ENCODE peak calls at places on chromosomes 6 and 20, in eight cellular contexts. One of them, this sample, is unnamed.

GRCh38 chr6:132418566-132418965 is 17.3 kb upstream of the MOXD1 start:
- DNase-seq in right cardiac atrium: no peak
- DNase-seq in HCT116: no peak
- DNase-seq in AG20443: peak
- DNase-seq in stimulated activated CD8-positive, alpha-beta memory T cell treated with anti-CD3 and anti-CD28 coated beads, Interleukin-15, amount 100 ng/mL, for 24 hours: no peak
- DNase-seq in hippocampal formation: no peak
- DNase-seq in progenitor cell of endocrine pancreas: no peak
- DNase-seq in T-helper 2 cell: no peak
- DNase-seq in this sample: no peak

GRCh38 chr20:3407426-3408250 is at the start of gene DNAAF9:
- DNase-seq in right cardiac atrium: peak
- DNase-seq in HCT116: peak
- DNase-seq in AG20443: peak
- DNase-seq in stimulated activated CD8-positive, alpha-beta memory T cell treated with anti-CD3 and anti-CD28 coated beads, Interleukin-15, amount 100 ng/mL, for 24 hours: peak
- DNase-seq in hippocampal formation: peak
- DNase-seq in progenitor cell of endocrine pancreas: peak
- DNase-seq in T-helper 2 cell: peak
- DNase-seq in this sample: peak

GRCh38 chr20:11012975-11013374 is 339.2 kb upstream of the JAG1 start:
- DNase-seq in right cardiac atrium: no peak
- DNase-seq in HCT116: no peak
- DNase-seq in AG20443: peak
- DNase-seq in stimulated activated CD8-positive, alpha-beta memory T cell treated with anti-CD3 and anti-CD28 coated beads, Interleukin-15, amount 100 ng/mL, for 24 hours: no peak
- DNase-seq in hippocampal formation: no peak
- DNase-seq in progenitor cell of endocrine pancreas: no peak
- DNase-seq in T-helper 2 cell: no peak
- DNase-seq in this sample: no peak

GRCh38 chr6:41182069-41183034 is 18.6 kb downstream of the TREML2 start:
- DNase-seq in right cardiac atrium: no peak
- DNase-seq in HCT116: peak
- DNase-seq in AG20443: peak
- DNase-seq in stimulated activated CD8-positive, alpha-beta memory T cell treated with anti-CD3 and anti-CD28 coated beads, Interleukin-15, amount 100 ng/mL, for 24 hours: no peak
- DNase-seq in hippocampal formation: no peak
- DNase-seq in progenitor cell of endocrine pancreas: no peak
- DNase-seq in T-helper 2 cell: peak
- DNase-seq in this sample: peak

GRCh38 chr6:30720738-30721197 is 616 bp downstream of the TUBB start:
- DNase-seq in right cardiac atrium: peak
- DNase-seq in HCT116: no peak
- DNase-seq in AG20443: peak
- DNase-seq in stimulated activated CD8-positive, alpha-beta memory T cell treated with anti-CD3 and anti-CD28 coated beads, Interleukin-15, amount 100 ng/mL, for 24 hours: no peak
- DNase-seq in hippocampal formation: no peak
- DNase-seq in progenitor cell of endocrine pancreas: peak
- DNase-seq in T-helper 2 cell: peak
- DNase-seq in this sample: peak

GRCh38 chr20:46928580-46929132 is 34.0 kb downstream of the EYA2 start:
- DNase-seq in right cardiac atrium: peak
- DNase-seq in HCT116: no peak
- DNase-seq in AG20443: peak
- DNase-seq in stimulated activated CD8-positive, alpha-beta memory T cell treated with anti-CD3 and anti-CD28 coated beads, Interleukin-15, amount 100 ng/mL, for 24 hours: no peak
- DNase-seq in hippocampal formation: peak
- DNase-seq in progenitor cell of endocrine pancreas: no peak
- DNase-seq in T-helper 2 cell: no peak
- DNase-seq in this sample: peak

GRCh38 chr6:73637404-73637803 is 16.4 kb downstream of the SLC17A5 start:
- DNase-seq in right cardiac atrium: no peak
- DNase-seq in HCT116: no peak
- DNase-seq in AG20443: no peak
- DNase-seq in stimulated activated CD8-positive, alpha-beta memory T cell treated with anti-CD3 and anti-CD28 coated beads, Interleukin-15, amount 100 ng/mL, for 24 hours: no peak
- DNase-seq in hippocampal formation: no peak
- DNase-seq in progenitor cell of endocrine pancreas: no peak
- DNase-seq in T-helper 2 cell: no peak
- DNase-seq in this sample: no peak

GRCh38 chr6:37289931-37290330 is 32.0 kb upstream of the TMEM217 start:
- DNase-seq in right cardiac atrium: no peak
- DNase-seq in HCT116: no peak
- DNase-seq in AG20443: no peak
- DNase-seq in stimulated activated CD8-positive, alpha-beta memory T cell treated with anti-CD3 and anti-CD28 coated beads, Interleukin-15, amount 100 ng/mL, for 24 hours: no peak
- DNase-seq in hippocampal formation: no peak
- DNase-seq in progenitor cell of endocrine pancreas: no peak
- DNase-seq in T-helper 2 cell: peak
- DNase-seq in this sample: no peak

GRCh38 chr20:7094438-7094997 is 327.0 kb downstream of the BMP2 start:
- DNase-seq in right cardiac atrium: no peak
- DNase-seq in HCT116: peak
- DNase-seq in AG20443: no peak
- DNase-seq in stimulated activated CD8-positive, alpha-beta memory T cell treated with anti-CD3 and anti-CD28 coated beads, Interleukin-15, amount 100 ng/mL, for 24 hours: no peak
- DNase-seq in hippocampal formation: peak
- DNase-seq in progenitor cell of endocrine pancreas: no peak
- DNase-seq in T-helper 2 cell: no peak
- DNase-seq in this sample: no peak

GRCh38 chr20:63628246-63628975 is 1.5 kb upstream of the GMEB2 start:
- DNase-seq in right cardiac atrium: peak
- DNase-seq in HCT116: peak
- DNase-seq in AG20443: peak
- DNase-seq in stimulated activated CD8-positive, alpha-beta memory T cell treated with anti-CD3 and anti-CD28 coated beads, Interleukin-15, amount 100 ng/mL, for 24 hours: no peak
- DNase-seq in hippocampal formation: no peak
- DNase-seq in progenitor cell of endocrine pancreas: no peak
- DNase-seq in T-helper 2 cell: no peak
- DNase-seq in this sample: peak

GRCh38 chr20:63789836-63790571 is 41.1 kb downstream of the ZBTB46 start:
- DNase-seq in right cardiac atrium: no peak
- DNase-seq in HCT116: no peak
- DNase-seq in AG20443: no peak
- DNase-seq in stimulated activated CD8-positive, alpha-beta memory T cell treated with anti-CD3 and anti-CD28 coated beads, Interleukin-15, amount 100 ng/mL, for 24 hours: no peak
- DNase-seq in hippocampal formation: no peak
- DNase-seq in progenitor cell of endocrine pancreas: no peak
- DNase-seq in T-helper 2 cell: no peak
- DNase-seq in this sample: no peak

GRCh38 chr6:75396005-75396800 is 97.4 kb downstream of the FILIP1 start:
- DNase-seq in right cardiac atrium: no peak
- DNase-seq in HCT116: no peak
- DNase-seq in AG20443: no peak
- DNase-seq in stimulated activated CD8-positive, alpha-beta memory T cell treated with anti-CD3 and anti-CD28 coated beads, Interleukin-15, amount 100 ng/mL, for 24 hours: no peak
- DNase-seq in hippocampal formation: no peak
- DNase-seq in progenitor cell of endocrine pancreas: no peak
- DNase-seq in T-helper 2 cell: no peak
- DNase-seq in this sample: no peak